ENCODE peak calls at places on chromosomes 7 and 10, in four cellular contexts. K is HepG2, O is GM12878, L is K562. B is an unnamed sample.

GRCh38 chr7:48041665-48041995 is 6.3 kb downstream of the C7orf57 start:
- DNase-seq in K (no peak), L (no peak), O (no peak), B (no peak)

GRCh38 chr10:110456523-110457091 is 41.1 kb upstream of the DUSP5 start:
- DNase-seq in L (no peak), K (no peak), O (no peak), B (no peak)

GRCh38 chr7:119254741-119255140 is 1018.2 kb upstream of the KCND2 start:
- DNase-seq in L (no peak), K (no peak), O (no peak), B (no peak)

GRCh38 chr7:158827411-158828342 is 1.6 kb downstream of the ESYT2 start:
- DNase-seq in O (no peak), K (no peak), L (peak), B (no peak)

GRCh38 chr10:80552151-80552646 is 14.5 kb downstream of the SH2D4B start:
- DNase-seq in L (no peak), K (peak), O (no peak), B (peak)

GRCh38 chr7:92969061-92969460 is 132.7 kb upstream of the CDK6 start:
- DNase-seq in K (no peak), O (no peak), L (no peak), B (no peak)

GRCh38 chr10:96878071-96878470 is 46.0 kb downstream of the LCOR start:
- DNase-seq in L (no peak), O (no peak), K (no peak), B (no peak)

GRCh38 chr10:88424881-88425280 is 158.2 kb downstream of the RNLS start:
- DNase-seq in L (no peak), O (no peak), K (no peak), B (no peak)

GRCh38 chr10:73873843-73874215 is 526 bp downstream of the CAMK2G start:
- DNase-seq in O (no peak), K (no peak), L (no peak), B (no peak)

GRCh38 chr7:25732771-25733217 is 419.2 kb upstream of the NFE2L3 start:
- DNase-seq in L (peak), O (no peak), K (no peak), B (peak)

GRCh38 chr7:47531584-47532492 is 50.1 kb downstream of the TNS3 start:
- DNase-seq in K (no peak), L (no peak), O (no peak), B (no peak)

GRCh38 chr7:9719721-9720120 is 1254.0 kb upstream of the PHF14 start:
- DNase-seq in L (no peak), K (no peak), O (no peak), B (no peak)

DNA sequence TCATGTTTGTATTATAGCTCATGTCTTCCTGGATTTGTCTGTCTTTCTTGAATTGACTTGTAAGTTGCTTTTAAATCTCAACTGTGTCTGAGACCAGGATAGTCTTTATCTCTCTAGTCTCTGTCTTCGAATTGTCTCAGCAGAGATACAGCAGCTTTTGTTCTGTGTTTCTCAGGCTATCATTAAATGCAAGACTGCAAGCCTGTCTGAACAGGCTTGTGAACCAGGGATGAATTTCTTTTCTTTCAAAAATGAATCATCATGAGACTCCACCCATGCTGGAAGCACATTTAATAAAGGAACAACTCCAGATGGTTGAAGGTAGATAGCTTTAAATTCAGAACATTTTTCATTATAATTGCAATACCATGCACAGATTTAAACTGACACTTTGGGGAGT is 155.8 kb downstream of the SEC23IP start:
- DNase-seq in O (no peak), L (no peak), K (no peak), B (no peak)
- TF ChIP-seq TCF7 in O (no peak), L (no peak), K (no peak), B (no peak)

GRCh38 chr10:61064356-61064755 is 120.4 kb upstream of the RHOBTB1 start:
- DNase-seq in K (no peak), L (no peak), O (no peak), B (no peak)

GRCh38 chr10:61063035-61063434 is 119.0 kb upstream of the RHOBTB1 start:
- DNase-seq in K (peak), O (no peak), L (no peak), B (no peak)

GRCh38 chr10:61063911-61064310 is 119.9 kb upstream of the RHOBTB1 start:
- DNase-seq in K (peak), O (no peak), L (no peak), B (no peak)

GRCh38 chr10:61066661-61067353 is 122.8 kb upstream of the RHOBTB1 start:
- DNase-seq in K (peak), O (no peak), L (no peak), B (no peak)

DNA sequence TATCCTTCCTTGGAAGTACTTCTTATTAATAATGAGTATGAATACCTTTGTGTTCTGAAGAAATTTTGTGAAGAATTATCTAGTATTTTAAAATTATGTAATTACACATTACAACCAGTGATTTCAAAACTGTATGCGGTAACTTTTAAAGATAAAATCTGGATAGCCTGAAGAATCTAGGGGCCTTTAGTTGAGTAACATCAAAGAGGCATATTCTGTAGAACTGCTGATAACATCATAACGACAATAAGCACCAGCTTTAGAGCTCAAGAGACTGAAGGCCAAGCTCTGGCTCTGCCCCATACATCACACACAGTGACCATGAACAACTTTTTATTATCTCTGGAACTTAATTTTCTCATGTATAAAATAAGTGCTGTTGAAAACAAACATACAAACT is 121.0 kb upstream of the RHOBTB1 start:
- DNase-seq in O (no peak), L (no peak), K (peak), B (no peak)
- TF ChIP-seq TCF7 in O (no peak), L (no peak), K (peak), B (no peak)

DNA sequence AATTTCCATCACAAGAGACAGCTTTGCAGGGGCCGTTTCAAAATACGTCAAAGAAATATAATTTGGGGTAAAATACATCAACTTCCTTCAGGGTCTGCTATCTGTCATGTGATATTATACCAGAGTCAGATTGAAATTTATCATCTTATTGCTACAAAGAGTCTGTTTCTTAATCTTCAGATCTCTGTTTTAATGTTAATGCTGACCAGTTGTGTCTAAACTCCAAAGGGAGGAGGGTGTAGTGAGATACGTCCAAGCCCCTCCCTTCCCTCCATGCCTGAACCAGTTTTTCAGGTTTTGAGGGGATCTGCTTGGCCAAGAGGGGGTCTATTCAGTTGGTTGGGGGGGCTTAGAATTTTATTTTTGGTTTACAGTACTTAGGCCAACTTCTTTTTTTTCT is 891.6 kb downstream of the GRM8 start:
- DNase-seq in O (no peak), K (no peak), L (no peak), B (no peak)
- TF ChIP-seq TCF7 in O (no peak), K (no peak), L (no peak), B (no peak)

GRCh38 chr7:104891949-104892348 is 122.1 kb upstream of the KMT2E start:
- DNase-seq in L (no peak), O (no peak), K (no peak), B (no peak)
- TF ChIP-seq TCF7 in L (no peak), O (no peak), K (no peak), B (no peak)

GRCh38 chr7:12954374-12954773 is 266.9 kb downstream of the ARL4A start:
- DNase-seq in K (no peak), L (no peak), O (no peak), B (no peak)

GRCh38 chr7:12949060-12950045 is 261.9 kb downstream of the ARL4A start:
- DNase-seq in K (peak), O (no peak), L (no peak), B (no peak)

GRCh38 chr7:12947465-12947864 is 260.0 kb downstream of the ARL4A start:
- DNase-seq in O (no peak), K (no peak), L (no peak), B (no peak)

GRCh38 chr7:12945901-12946300 is 258.5 kb downstream of the ARL4A start:
- DNase-seq in K (no peak), O (no peak), L (no peak), B (no peak)

DNA sequence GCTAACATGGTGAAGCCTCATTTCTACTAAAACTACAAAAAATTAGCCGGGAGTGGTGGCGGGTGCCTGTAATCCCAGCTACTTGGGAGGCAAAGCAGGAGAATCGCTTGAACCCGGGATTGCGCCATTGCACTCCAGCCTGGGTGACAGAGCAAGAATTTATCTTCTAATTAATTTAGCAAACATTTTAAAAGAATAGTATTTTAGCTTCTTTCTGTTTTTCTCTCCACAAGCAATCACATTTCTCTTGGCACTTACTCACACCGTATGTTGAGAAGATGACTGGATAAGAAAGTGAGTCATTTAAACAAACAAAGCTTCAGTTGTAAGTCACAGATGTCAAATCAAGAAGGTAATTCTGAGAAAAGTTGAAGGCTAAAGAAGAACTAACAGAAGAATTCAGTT is 264.0 kb downstream of the ARL4A start:
- DNase-seq in K (no peak), L (peak), O (no peak), B (no peak)
- TF ChIP-seq TCF7 in K (no peak), L (no peak), O (no peak), B (no peak)